ENCODE peak calls at places on chromosomes 2 and 18, in nine cellular contexts. I, Y, A, Z, K, W, G, X and S are unnamed samples.

GRCh38 chr2:134455426-134455825 is 201.6 kb downstream of the MGAT5 start:
- DNase-seq in I (no peak), Y (no peak), A (no peak), Z (no peak), K (no peak), W (no peak), G (no peak), X (no peak), S (peak; percentile 45)

GRCh38 chr2:240803191-240803590 is 16.8 kb downstream of the KIF1A start:
- DNase-seq in I (no peak), Y (no peak), A (no peak), Z (no peak), K (no peak), W (no peak), G (no peak), X (no peak), S (no peak)

GRCh38 chr2:206611736-206612135 is 30.6 kb upstream of the FAM237A start:
- DNase-seq in I (no peak), Y (no peak), A (no peak), Z (no peak), K (no peak), W (no peak), G (no peak), X (no peak), S (no peak)

GRCh38 chr2:208046686-208047085 is 21.4 kb upstream of the PLEKHM3 start:
- DNase-seq in I (no peak), Y (no peak), A (no peak), Z (no peak), K (no peak), W (no peak), G (no peak), X (peak; percentile 62), S (no peak)

GRCh38 chr2:201890447-201890846 is 84.1 kb downstream of the CDK15 start:
- DNase-seq in I (no peak), Y (no peak), A (no peak), Z (no peak), K (no peak), W (no peak), G (no peak), X (peak; percentile 32), S (no peak)

GRCh38 chr18:23258566-23259265 is 123.4 kb downstream of the CABLES1 start:
- DNase-seq in I (no peak), Y (no peak), A (no peak), Z (no peak), K (no peak), W (no peak), G (no peak), X (no peak), S (no peak)

GRCh38 chr2:162022290-162022945 is 51.6 kb downstream of the DPP4 start:
- DNase-seq in I (no peak), Y (no peak), A (no peak), Z (no peak), K (no peak), W (no peak), G (no peak), X (peak; percentile 29), S (no peak)

GRCh38 chr18:64202229-64202835 is 53.4 kb upstream of the LINC00305 start:
- DNase-seq in I (no peak), Y (no peak), A (no peak), Z (no peak), K (no peak), W (no peak), G (no peak), X (no peak), S (no peak)

GRCh38 chr2:213148572-213149331 is 2.7 kb downstream of the IKZF2 start:
- DNase-seq in I (no peak), Y (no peak), A (no peak), Z (no peak), K (no peak), W (no peak), G (no peak), X (no peak), S (no peak)

GRCh38 chr2:68764041-68764780 is 29.6 kb downstream of the ARHGAP25 start:
- DNase-seq in I (no peak), Y (no peak), A (no peak), Z (no peak), K (no peak), W (no peak), G (no peak), X (peak; percentile 17), S (no peak)

GRCh38 chr2:241011751-241012510 is 13.5 kb downstream of the SNED1 start:
- DNase-seq in I (no peak), Y (no peak), A (no peak), Z (no peak), K (no peak), W (peak; percentile 50), G (no peak), X (no peak), S (no peak)

GRCh38 chr2:3466966-3467365 is 52.4 kb downstream of the ADI1 start:
- DNase-seq in I (no peak), Y (no peak), A (no peak), Z (no peak), K (no peak), W (no peak), G (no peak), X (no peak), S (peak; percentile 29)

GRCh38 chr18:51668101-51668500 is 470.6 kb upstream of the MEX3C start:
- DNase-seq in I (peak; percentile 46), Y (peak; percentile 9), A (peak; percentile 35), Z (peak; percentile 54), K (peak; percentile 18), W (no peak), G (peak; percentile 74), X (peak; percentile 33), S (peak; percentile 67)

GRCh38 chr2:240129731-240130392 is 6.2 kb downstream of the COPS9 start:
- DNase-seq in I (no peak), Y (no peak), A (no peak), Z (no peak), K (no peak), W (no peak), G (peak; percentile 25), X (no peak), S (peak; percentile 60)

GRCh38 chr2:182318466-182319309 is 108.1 kb downstream of the PDE1A start:
- DNase-seq in I (no peak), Y (no peak), A (no peak), Z (no peak), K (no peak), W (no peak), G (no peak), X (no peak), S (no peak)

GRCh38 chr2:68822207-68822872 is 48.9 kb downstream of the BMP10 start:
- DNase-seq in I (peak; percentile 63), Y (no peak), A (no peak), Z (no peak), K (no peak), W (no peak), G (no peak), X (no peak), S (no peak)